ENCODE peak calls at places on chromosome 1, in six cellular contexts. E is M059J, J is suprapubic skin, H is activated T-cell treated with anti-CD3 and anti-CD28 coated beads for 4 hours, N is Caki2, P is WTC11. G is an unnamed sample.

GRCh38 chr1:71081697-71082080 is 854 bp upstream of the ZRANB2 start:
- DNase-seq in E (no peak), J (no peak), H (no peak), N (peak), P (peak), G (no peak)

GRCh38 chr1:180254496-180254819 is 24.4 kb downstream of the LHX4 start:
- DNase-seq in E (no peak), J (no peak), H (no peak), N (no peak), P (no peak), G (no peak)

GRCh38 chr1:3775498-3776230 is 3.1 kb downstream of the SMIM1 start:
- DNase-seq in E (peak), J (peak), H (peak), N (peak), P (peak), G (peak)

GRCh38 chr1:85366391-85366790 is 90.0 kb upstream of the BCL10 start:
- DNase-seq in E (peak), J (no peak), H (no peak), N (no peak), P (no peak), G (peak)

GRCh38 chr1:62012821-62013220 is 181.8 kb upstream of the L1TD1 start:
- DNase-seq in E (no peak), J (no peak), H (no peak), N (no peak), P (no peak), G (no peak)

GRCh38 chr1:110053557-110054428 is 16.7 kb downstream of the ALX3 start:
- DNase-seq in E (peak), J (no peak), H (peak), N (no peak), P (peak), G (peak)

GRCh38 chr1:16724718-16725438 is 15.4 kb upstream of the RNU1-4 start:
- DNase-seq in E (no peak), J (peak), H (no peak), N (no peak), P (peak), G (no peak)

GRCh38 chr1:153945131-153945794 is 1.3 kb downstream of the DENND4B start:
- DNase-seq in E (peak), J (no peak), H (peak), N (no peak), P (no peak), G (peak)

GRCh38 chr1:60234761-60235160 is 161.2 kb upstream of the C1orf87 start:
- DNase-seq in E (no peak), J (no peak), H (no peak), N (no peak), P (no peak), G (no peak)

GRCh38 chr1:93749894-93750301 is 68.3 kb upstream of the BCAR3 start:
- DNase-seq in E (no peak), J (no peak), H (no peak), N (no peak), P (peak), G (no peak)

GRCh38 chr1:20732588-20733360 is at the start of gene SH2D5:
- DNase-seq in E (peak), J (peak), H (peak), N (peak), P (peak), G (peak)

G was measured in AG20443.